ENCODE peak calls at places on chromosomes 2 and 18, in four cellular contexts. One of them, this sample, is unnamed.

GRCh38 chr2:169798397-169798717 is 314 bp upstream of the SSB start:
- DNase-seq in AML-193: no peak
- DNase-seq in stimulated activated naive CD4-positive, alpha-beta T cell: no peak
- DNase-seq in psoas muscle: no peak
- DNase-seq in this sample: no peak

GRCh38 chr2:181697571-181697970 is 17.3 kb upstream of the NEUROD1 start:
- DNase-seq in AML-193: peak; percentile 80
- DNase-seq in stimulated activated naive CD4-positive, alpha-beta T cell: no peak
- DNase-seq in psoas muscle: no peak
- DNase-seq in this sample: no peak

GRCh38 chr2:152115952-152116351 is 17.1 kb upstream of the CACNB4 start:
- DNase-seq in psoas muscle: no peak
- DNase-seq in AML-193: no peak
- DNase-seq in stimulated activated naive CD4-positive, alpha-beta T cell: no peak
- DNase-seq in this sample: no peak

GRCh38 chr18:63936932-63937393 is 12.1 kb upstream of the HMSD start:
- DNase-seq in AML-193: no peak
- DNase-seq in stimulated activated naive CD4-positive, alpha-beta T cell: no peak
- DNase-seq in psoas muscle: no peak
- DNase-seq in this sample: no peak

GRCh38 chr2:157415632-157416101 is 28.2 kb downstream of the CYTIP start:
- DNase-seq in AML-193: no peak
- DNase-seq in stimulated activated naive CD4-positive, alpha-beta T cell: no peak
- DNase-seq in psoas muscle: no peak
- DNase-seq in this sample: no peak

GRCh38 chr2:143934170-143934912 is 585.6 kb downstream of the ZEB2 start:
- DNase-seq in stimulated activated naive CD4-positive, alpha-beta T cell: no peak
- DNase-seq in AML-193: no peak
- DNase-seq in psoas muscle: no peak
- DNase-seq in this sample: no peak

GRCh38 chr2:113872201-113872600 is 17.7 kb upstream of the ACTR3 start:
- DNase-seq in psoas muscle: no peak
- DNase-seq in AML-193: no peak
- DNase-seq in stimulated activated naive CD4-positive, alpha-beta T cell: no peak
- DNase-seq in this sample: no peak

GRCh38 chr18:10301831-10302483 is 152.5 kb upstream of the APCDD1 start:
- DNase-seq in psoas muscle: peak; percentile 64
- DNase-seq in stimulated activated naive CD4-positive, alpha-beta T cell: no peak
- DNase-seq in AML-193: no peak
- DNase-seq in this sample: no peak

GRCh38 chr2:18378020-18378653 is 182.3 kb downstream of the RDH14 start:
- DNase-seq in stimulated activated naive CD4-positive, alpha-beta T cell: no peak
- DNase-seq in AML-193: peak; percentile 7
- DNase-seq in psoas muscle: no peak
- DNase-seq in this sample: no peak

GRCh38 chr2:102809291-102810189 is 47.7 kb downstream of the TMEM182 start:
- DNase-seq in psoas muscle: no peak
- DNase-seq in stimulated activated naive CD4-positive, alpha-beta T cell: no peak
- DNase-seq in AML-193: no peak
- DNase-seq in this sample: no peak

GRCh38 chr2:240433973-240434727 is 1.3 kb upstream of the GPC1 start:
- DNase-seq in stimulated activated naive CD4-positive, alpha-beta T cell: no peak
- DNase-seq in psoas muscle: peak; percentile 56
- DNase-seq in AML-193: no peak
- DNase-seq in this sample: peak; percentile 72

GRCh38 chr2:118970396-118971135 is 28.6 kb downstream of the MARCO start:
- DNase-seq in psoas muscle: no peak
- DNase-seq in AML-193: peak; percentile 17
- DNase-seq in stimulated activated naive CD4-positive, alpha-beta T cell: no peak
- DNase-seq in this sample: no peak

GRCh38 chr2:240632291-240632670 is 7.0 kb downstream of the GPR35 start:
- DNase-seq in stimulated activated naive CD4-positive, alpha-beta T cell: no peak
- DNase-seq in AML-193: no peak
- DNase-seq in psoas muscle: peak; percentile 28
- DNase-seq in this sample: peak; percentile 61

GRCh38 chr2:26463252-26464207 is 14.4 kb downstream of the OTOF start:
- DNase-seq in AML-193: no peak
- DNase-seq in psoas muscle: peak; percentile 53
- DNase-seq in stimulated activated naive CD4-positive, alpha-beta T cell: no peak
- DNase-seq in this sample: peak; percentile 51

GRCh38 chr2:176826356-176826755 is 386.2 kb upstream of the HNRNPA3 start:
- DNase-seq in psoas muscle: no peak
- DNase-seq in AML-193: no peak
- DNase-seq in stimulated activated naive CD4-positive, alpha-beta T cell: no peak
- DNase-seq in this sample: no peak

GRCh38 chr2:223815884-223816570 is 21.4 kb downstream of the AP1S3 start:
- DNase-seq in stimulated activated naive CD4-positive, alpha-beta T cell: no peak
- DNase-seq in psoas muscle: no peak
- DNase-seq in AML-193: no peak
- DNase-seq in this sample: no peak

GRCh38 chr18:58848685-58849084 is 16.0 kb upstream of the ZNF532 start:
- DNase-seq in stimulated activated naive CD4-positive, alpha-beta T cell: no peak
- DNase-seq in AML-193: no peak
- DNase-seq in psoas muscle: no peak
- DNase-seq in this sample: no peak

GRCh38 chr2:20157606-20157970 is 67.3 kb downstream of the SDC1 start:
- DNase-seq in stimulated activated naive CD4-positive, alpha-beta T cell: no peak
- DNase-seq in AML-193: no peak
- DNase-seq in psoas muscle: no peak
- DNase-seq in this sample: no peak

GRCh38 chr2:135248611-135249010 is 196.5 kb downstream of the RAB3GAP1 start:
- DNase-seq in stimulated activated naive CD4-positive, alpha-beta T cell: no peak
- DNase-seq in psoas muscle: no peak
- DNase-seq in AML-193: no peak
- DNase-seq in this sample: no peak

GRCh38 chr18:13494879-13495465 is 231.4 kb downstream of the FAM210A start:
- DNase-seq in stimulated activated naive CD4-positive, alpha-beta T cell: no peak
- DNase-seq in AML-193: no peak
- DNase-seq in psoas muscle: no peak
- DNase-seq in this sample: no peak

This sample was measured in suprapubic skin.